ENCODE peak calls at places on chromosomes 13 and 19, in six cellular contexts. J, S, P, L, W and B are unnamed samples.

GRCh38 chr13:40190656-40191100 is 475.8 kb downstream of the FOXO1 start:
- DNase-seq in J (no peak), W (no peak), P (peak; percentile 88), L (no peak), S (peak; percentile 8), B (peak; percentile 54)

GRCh38 chr13:65310663-65311328 is 1919.3 kb downstream of the PCDH9 start:
- DNase-seq in W (no peak), L (no peak), P (no peak), J (no peak), S (no peak), B (no peak)

GRCh38 chr13:108227651-108228272 is 9.6 kb downstream of the ABHD13 start:
- DNase-seq in J (no peak), L (no peak), W (no peak), P (peak; percentile 65), S (no peak), B (no peak)

GRCh38 chr19:38001158-38001781 is 94.3 kb downstream of the SIPA1L3 start:
- DNase-seq in W (no peak), S (no peak), L (no peak), P (no peak), J (no peak), B (no peak)

GRCh38 chr19:49362926-49363264 is 679 bp upstream of the TEAD2 start:
- DNase-seq in W (peak; percentile 42), L (no peak), S (no peak), J (no peak), P (peak; percentile 70), B (no peak)

GRCh38 chr19:11168568-11168967 is 13.0 kb upstream of the SPC24 start:
- DNase-seq in P (peak; percentile 87), W (no peak), J (peak; percentile 88), L (no peak), S (peak; percentile 95), B (no peak)

GRCh38 chr19:3547767-3548282 is 8.9 kb downstream of the TEKTIP1 start:
- DNase-seq in S (no peak), L (no peak), P (no peak), W (no peak), J (no peak), B (no peak)

GRCh38 chr13:40129467-40129866 is 474.0 kb downstream of the COG6 start:
- DNase-seq in W (no peak), L (no peak), J (no peak), P (no peak), S (no peak), B (no peak)

GRCh38 chr19:16825312-16826168 is 3.7 kb upstream of the SIN3B start:
- DNase-seq in L (peak; percentile 23), P (peak; percentile 76), W (no peak), S (peak; percentile 51), J (peak; percentile 46), B (no peak)

GRCh38 chr19:17848598-17849292 is 963 bp upstream of the JAK3 start:
- DNase-seq in J (no peak), S (no peak), L (no peak), W (no peak), P (no peak), B (no peak)

GRCh38 chr19:45828945-45829344 is 13.8 kb upstream of the RSPH6A start:
- DNase-seq in L (no peak), S (no peak), J (no peak), W (no peak), P (no peak), B (no peak)

GRCh38 chr13:111046590-111047141 is 68.4 kb upstream of the ARHGEF7 start:
- DNase-seq in W (no peak), L (no peak), J (no peak), S (no peak), P (no peak), B (no peak)

GRCh38 chr19:313169-313987 is 22.2 kb upstream of the PLPP2 start:
- DNase-seq in S (no peak), J (no peak), P (no peak), W (no peak), L (no peak), B (no peak)